ENCODE peak calls at places on chromosome 11, in four cellular contexts. V, D, G and K are unnamed samples.

GRCh38 chr11:17544181-17544622 is at the start of gene USH1C:
- DNase-seq in V (peak; percentile 53), D (peak; percentile 35), G (peak; percentile 9), K (peak; percentile 41)

GRCh38 chr11:30859709-30860108 is 273.6 kb upstream of the MPPED2 start:
- DNase-seq in G (peak; percentile 89), D (no peak), V (no peak), K (no peak)

GRCh38 chr11:6876914-6877313 is 489 bp downstream of the OR10A4 start:
- DNase-seq in D (no peak), G (no peak), V (no peak), K (no peak)

GRCh38 chr11:66478823-66479740 is 1.2 kb upstream of the DPP3 start:
- DNase-seq in D (peak; percentile 55), G (peak; percentile 63), V (peak; percentile 59), K (peak; percentile 64)

GRCh38 chr11:2527621-2528291 is 82.9 kb downstream of the KCNQ1 start:
- DNase-seq in V (peak; percentile 29), G (no peak), D (peak; percentile 8), K (peak; percentile 27)

GRCh38 chr11:76766521-76766920 is 16.6 kb upstream of the TSKU start:
- DNase-seq in D (no peak), V (no peak), G (no peak), K (no peak)

GRCh38 chr11:72220696-72221363 is 3.7 kb upstream of the INPPL1 start:
- DNase-seq in V (no peak), G (no peak), D (no peak), K (no peak)

GRCh38 chr11:35992551-35992950 is 48.7 kb downstream of the LDLRAD3 start:
- DNase-seq in V (no peak), D (no peak), G (no peak), K (no peak)

GRCh38 chr11:102064316-102064715 is 17.1 kb downstream of the CFAP300 start:
- DNase-seq in D (no peak), G (no peak), V (no peak), K (no peak)

GRCh38 chr11:69745201-69745600 is 29.9 kb downstream of the FGF4 start:
- DNase-seq in G (no peak), V (no peak), D (no peak), K (no peak)

GRCh38 chr11:72541224-72541974 is 107.1 kb upstream of the CLPB start:
- DNase-seq in D (no peak), V (no peak), G (no peak), K (no peak)

GRCh38 chr11:23755769-23756168 is 741.1 kb upstream of the LUZP2 start:
- DNase-seq in V (no peak), G (no peak), D (no peak), K (no peak)

GRCh38 chr11:134014502-134014901 is 54.4 kb upstream of the JAM3 start:
- DNase-seq in V (no peak), G (peak; percentile 67), D (no peak), K (peak; percentile 62)

GRCh38 chr11:124870430-124870829 is 5.2 kb downstream of the ROBO3 start:
- DNase-seq in D (no peak), V (no peak), G (no peak), K (no peak)